ENCODE peak calls at places on chromosomes 12 and 14, in four cellular contexts. One of them, this sample, is unnamed.

GRCh38 chr12:96398422-96399080 is 1.7 kb downstream of the CDK17 start:
- DNase-seq in gastrocnemius medialis: no peak
- DNase-seq in CD4-positive, alpha-beta T cell: no peak
- DNase-seq in brain microvascular endothelial cell: no peak
- DNase-seq in this sample: no peak

GRCh38 chr12:53268009-53268636 is at the start of gene ESPL1:
- DNase-seq in gastrocnemius medialis: peak; percentile 16
- DNase-seq in CD4-positive, alpha-beta T cell: peak; percentile 66
- DNase-seq in brain microvascular endothelial cell: peak; percentile 65
- DNase-seq in this sample: peak; percentile 62

GRCh38 chr12:31232361-31232965 is 93.5 kb downstream of the SINHCAF start:
- DNase-seq in brain microvascular endothelial cell: no peak
- DNase-seq in CD4-positive, alpha-beta T cell: no peak
- DNase-seq in gastrocnemius medialis: no peak
- DNase-seq in this sample: no peak

GRCh38 chr12:24045816-24046257 is 96.4 kb upstream of the SOX5 start:
- DNase-seq in brain microvascular endothelial cell: peak; percentile 89
- DNase-seq in CD4-positive, alpha-beta T cell: no peak
- DNase-seq in gastrocnemius medialis: no peak
- DNase-seq in this sample: no peak

GRCh38 chr12:974281-974862 is 16.7 kb upstream of the ERC1 start:
- DNase-seq in gastrocnemius medialis: no peak
- DNase-seq in CD4-positive, alpha-beta T cell: no peak
- DNase-seq in brain microvascular endothelial cell: no peak
- DNase-seq in this sample: no peak

GRCh38 chr14:69694730-69695663 is 71.9 kb upstream of the SRSF5 start:
- DNase-seq in brain microvascular endothelial cell: no peak
- DNase-seq in CD4-positive, alpha-beta T cell: no peak
- DNase-seq in gastrocnemius medialis: no peak
- DNase-seq in this sample: no peak

GRCh38 chr12:50745861-50746260 is 18.0 kb upstream of the ATF1 start:
- DNase-seq in gastrocnemius medialis: no peak
- DNase-seq in brain microvascular endothelial cell: no peak
- DNase-seq in CD4-positive, alpha-beta T cell: no peak
- DNase-seq in this sample: no peak

GRCh38 chr12:46785413-46785812 is 40.4 kb downstream of the SLC38A4 start:
- DNase-seq in gastrocnemius medialis: no peak
- DNase-seq in CD4-positive, alpha-beta T cell: no peak
- DNase-seq in brain microvascular endothelial cell: no peak
- DNase-seq in this sample: no peak

GRCh38 chr12:11836282-11836963 is 186.9 kb downstream of the ETV6 start:
- DNase-seq in CD4-positive, alpha-beta T cell: no peak
- DNase-seq in brain microvascular endothelial cell: no peak
- DNase-seq in gastrocnemius medialis: no peak
- DNase-seq in this sample: no peak

GRCh38 chr14:60665178-60665555 is 15.9 kb upstream of the SIX1 start:
- DNase-seq in brain microvascular endothelial cell: no peak
- DNase-seq in CD4-positive, alpha-beta T cell: no peak
- DNase-seq in gastrocnemius medialis: no peak
- DNase-seq in this sample: no peak
- TF ChIP-seq CTCF in brain microvascular endothelial cell: no peak
- TF ChIP-seq CTCF in CD4-positive, alpha-beta T cell: no peak
- TF ChIP-seq CTCF in gastrocnemius medialis: no peak
- TF ChIP-seq CTCF in this sample: no peak

GRCh38 chr12:98873823-98874222 is 228.7 kb downstream of the APAF1 start:
- DNase-seq in CD4-positive, alpha-beta T cell: no peak
- DNase-seq in brain microvascular endothelial cell: no peak
- DNase-seq in gastrocnemius medialis: no peak
- DNase-seq in this sample: no peak
- H3K27ac ChIP-seq in CD4-positive, alpha-beta T cell: no peak overlapping the region
- H3K27ac ChIP-seq in brain microvascular endothelial cell: no peak overlapping the region
- H3K27ac ChIP-seq in gastrocnemius medialis: no peak overlapping the region
- H3K27ac ChIP-seq in this sample: no peak overlapping the region

DNA sequence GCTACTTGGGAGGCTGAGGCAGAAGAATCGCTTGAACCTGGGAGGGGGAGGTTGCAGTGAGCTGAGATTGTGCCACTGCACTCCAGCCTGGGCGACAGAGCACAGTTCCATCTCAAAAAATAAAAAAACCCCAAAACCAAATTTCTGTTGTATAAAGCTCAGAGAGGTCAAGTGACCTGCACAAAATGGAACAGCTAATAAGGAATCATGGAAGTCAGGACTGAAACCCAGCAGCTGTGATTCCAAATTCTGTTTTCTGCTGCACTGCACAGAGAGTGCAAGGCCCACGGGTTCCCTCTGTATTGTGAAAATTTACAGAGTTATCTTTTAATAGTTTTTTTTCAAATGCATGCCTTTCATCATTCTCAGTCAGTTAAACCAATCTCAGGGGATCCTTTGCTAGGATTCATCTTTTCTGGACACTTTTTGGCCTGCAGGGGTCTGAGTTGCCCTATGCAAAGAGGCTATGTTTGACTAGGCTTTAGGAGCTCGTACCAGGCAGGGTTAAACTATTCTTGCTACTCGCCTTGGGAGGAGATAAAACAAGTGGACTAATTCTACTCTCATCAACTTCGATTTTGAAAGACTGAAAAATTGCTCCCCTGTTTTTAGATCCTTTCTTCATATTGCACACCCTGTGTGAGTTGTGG is 26.1 kb upstream of the AACS start:
- DNase-seq in gastrocnemius medialis: no peak
- DNase-seq in CD4-positive, alpha-beta T cell: no peak
- DNase-seq in brain microvascular endothelial cell: no peak
- DNase-seq in this sample: no peak
- TF ChIP-seq CTCF in gastrocnemius medialis: no peak
- TF ChIP-seq CTCF in CD4-positive, alpha-beta T cell: no peak
- TF ChIP-seq CTCF in brain microvascular endothelial cell: peak; percentile 36
- TF ChIP-seq CTCF in this sample: no peak

GRCh38 chr12:3038931-3039510 is 38.2 kb upstream of the TSPAN9 start:
- DNase-seq in brain microvascular endothelial cell: no peak
- DNase-seq in gastrocnemius medialis: no peak
- DNase-seq in CD4-positive, alpha-beta T cell: no peak
- DNase-seq in this sample: no peak
- H3K27ac ChIP-seq in brain microvascular endothelial cell: no peak overlapping the region
- H3K27ac ChIP-seq in gastrocnemius medialis: no peak overlapping the region
- H3K27ac ChIP-seq in CD4-positive, alpha-beta T cell: no peak overlapping the region
- H3K27ac ChIP-seq in this sample: no peak overlapping the region

DNA sequence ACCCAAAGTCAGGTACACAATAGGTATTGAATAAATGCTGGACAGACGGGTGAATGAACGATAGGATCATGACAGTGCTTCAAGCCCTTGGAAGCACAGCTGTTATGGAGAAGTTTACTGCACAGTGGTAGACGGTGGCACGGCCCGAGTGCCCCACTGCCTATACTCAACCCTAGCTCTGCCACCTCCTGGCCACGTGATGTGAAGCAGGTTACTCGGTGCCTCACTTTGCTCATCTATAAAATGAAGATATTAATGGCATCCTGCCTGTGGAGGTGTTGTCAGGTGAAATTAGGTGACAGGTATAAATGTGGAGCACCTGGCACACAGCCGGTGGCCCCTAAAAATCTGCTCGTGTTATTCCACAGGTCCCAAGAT is 5.8 kb downstream of the ASB2 start:
- DNase-seq in brain microvascular endothelial cell: no peak
- DNase-seq in CD4-positive, alpha-beta T cell: peak; percentile 62
- DNase-seq in gastrocnemius medialis: no peak
- DNase-seq in this sample: no peak
- TF ChIP-seq CTCF in brain microvascular endothelial cell: peak; percentile 61
- TF ChIP-seq CTCF in CD4-positive, alpha-beta T cell: peak; percentile 72
- TF ChIP-seq CTCF in gastrocnemius medialis: peak; percentile 36
- TF ChIP-seq CTCF in this sample: peak; percentile 25

DNA sequence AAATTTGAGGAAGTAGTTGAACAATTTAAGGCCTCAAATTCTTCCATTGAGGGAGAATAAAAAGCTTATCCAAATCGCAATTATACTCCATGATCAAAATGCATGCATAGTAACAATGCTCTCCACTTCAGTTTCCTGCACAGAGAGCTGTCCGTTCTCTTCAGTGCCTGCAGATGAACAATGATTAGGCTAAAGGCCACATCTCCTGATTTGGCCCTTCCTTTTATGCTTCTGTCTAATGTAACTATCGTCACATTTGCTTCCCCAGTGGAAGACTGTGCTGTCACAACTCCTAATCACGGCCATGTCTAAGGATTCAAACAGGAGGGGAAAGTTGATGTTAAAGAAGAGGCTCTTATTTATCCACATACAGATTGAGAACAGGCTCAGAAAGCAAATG is 113.6 kb upstream of the NPAS3 start:
- DNase-seq in brain microvascular endothelial cell: no peak
- DNase-seq in gastrocnemius medialis: no peak
- DNase-seq in CD4-positive, alpha-beta T cell: no peak
- DNase-seq in this sample: no peak
- H3K27ac ChIP-seq in brain microvascular endothelial cell: no peak overlapping the region
- H3K27ac ChIP-seq in gastrocnemius medialis: no peak overlapping the region
- H3K27ac ChIP-seq in CD4-positive, alpha-beta T cell: no peak overlapping the region
- H3K27ac ChIP-seq in this sample: no peak overlapping the region